ENCODE peak calls at places on chromosomes 12 and 14, in ten cellular contexts. D is aorta; K is GM23248; E is GDM1; M is stimulated activated CD4-positive, alpha-beta T cell treated with anti-CD3 and anti-CD28 coated beads, Interleukin-4, amount 100 ng/mL, for 4 hours; O is A172; P is mesenchymal stem cell; I is activated CD4-positive, alpha-beta T cell treated with anti-CD3 and anti-CD28 coated beads for 1 hour; V is naive thymus-derived CD8-positive, alpha-beta T cell; T is foreskin fibroblast. S is an unnamed sample.
A peak's percentile ranks its signal among the peaks of the same experiment; 100 is the strongest.

GRCh38 chr14:25150934-25151790 is 101.2 kb upstream of the STXBP6 start:
- DNase-seq in D (no peak), K (peak; percentile 84), E (no peak), M (no peak), O (peak; percentile 10), P (peak; percentile 71), I (no peak), V (peak; percentile 23), T (peak; percentile 78), S (no peak)

GRCh38 chr14:74362361-74362915 is 14.2 kb downstream of the VRTN start:
- DNase-seq in D (peak; percentile 89), K (peak; percentile 87), E (no peak), M (peak; percentile 60), O (peak; percentile 54), P (peak; percentile 78), I (peak; percentile 47), V (peak; percentile 64), T (peak; percentile 88), S (peak; percentile 5)

GRCh38 chr14:62546862-62547474 is 498.3 kb downstream of the KCNH5 start:
- DNase-seq in D (no peak), K (no peak), E (no peak), M (no peak), O (no peak), P (no peak), I (no peak), V (no peak), T (no peak), S (no peak)

GRCh38 chr12:109910969-109911348 is 10.9 kb downstream of the TCHP start:
- DNase-seq in D (no peak), K (peak; percentile 62), E (no peak), M (no peak), O (no peak), P (peak; percentile 28), I (no peak), V (no peak), T (peak; percentile 52), S (no peak)

GRCh38 chr14:92532490-92533163 is 19.0 kb downstream of the RIN3 start:
- DNase-seq in D (no peak), K (no peak), E (no peak), M (no peak), O (no peak), P (no peak), I (no peak), V (no peak), T (no peak), S (no peak)

GRCh38 chr14:55354500-55354899 is 57.1 kb downstream of the ATG14 start:
- DNase-seq in D (no peak), K (peak; percentile 57), E (peak; percentile 6), M (peak; percentile 37), O (peak; percentile 23), P (peak; percentile 56), I (peak; percentile 38), V (peak; percentile 51), T (peak; percentile 62), S (peak; percentile 23)

GRCh38 chr12:22282283-22282682 is 52.2 kb downstream of the ST8SIA1 start:
- DNase-seq in D (no peak), K (peak; percentile 92), E (no peak), M (no peak), O (peak; percentile 78), P (peak; percentile 80), I (no peak), V (no peak), T (peak; percentile 69), S (no peak)

GRCh38 chr12:121120989-121121755 is 11.5 kb upstream of the P2RX7 start:
- DNase-seq in D (no peak), K (no peak), E (no peak), M (no peak), O (no peak), P (no peak), I (no peak), V (no peak), T (no peak), S (no peak)

GRCh38 chr14:60878536-60878935 is 102.3 kb downstream of the TRMT5 start:
- DNase-seq in D (no peak), K (peak; percentile 21), E (no peak), M (no peak), O (no peak), P (no peak), I (no peak), V (no peak), T (peak; percentile 45), S (no peak)

GRCh38 chr14:77554816-77555599 is 56.4 kb upstream of the ISM2 start:
- DNase-seq in D (no peak), K (no peak), E (no peak), M (no peak), O (no peak), P (no peak), I (no peak), V (no peak), T (no peak), S (no peak)

GRCh38 chr12:39646963-39647362 is 27.4 kb upstream of the ABCD2 start:
- DNase-seq in D (no peak), K (no peak), E (no peak), M (no peak), O (no peak), P (no peak), I (no peak), V (no peak), T (peak; percentile 1), S (no peak)

GRCh38 chr12:104064031-104064841 is at the start of gene HCFC2:
- DNase-seq in D (peak; percentile 95), K (peak; percentile 97), E (peak; percentile 80), M (peak; percentile 89), O (peak; percentile 75), P (peak; percentile 93), I (peak; percentile 80), V (peak; percentile 88), T (peak; percentile 97), S (peak; percentile 49)

GRCh38 chr14:88352299-88353097 is 29.4 kb upstream of the KCNK10 start:
- DNase-seq in D (no peak), K (no peak), E (no peak), M (no peak), O (peak; percentile 1), P (no peak), I (no peak), V (no peak), T (peak; percentile 49), S (no peak)

GRCh38 chr12:51687142-51687935 is 96.3 kb downstream of the SCN8A start:
- DNase-seq in D (no peak), K (peak; percentile 86), E (no peak), M (no peak), O (no peak), P (no peak), I (no peak), V (no peak), T (peak; percentile 88), S (no peak)

GRCh38 chr14:90642239-90642717 is 174.0 kb downstream of the TTC7B start:
- DNase-seq in D (no peak), K (no peak), E (no peak), M (no peak), O (no peak), P (peak; percentile 70), I (no peak), V (no peak), T (no peak), S (no peak)

GRCh38 chr12:124732275-124733075 is 131.2 kb downstream of the SCARB1 start:
- DNase-seq in D (peak; percentile 65), K (no peak), E (no peak), M (no peak), O (no peak), P (peak; percentile 58), I (no peak), V (no peak), T (peak; percentile 44), S (no peak)

GRCh38 chr12:3218846-3219632 is 141.9 kb downstream of the TSPAN9 start:
- DNase-seq in D (no peak), K (no peak), E (no peak), M (no peak), O (no peak), P (no peak), I (no peak), V (no peak), T (no peak), S (no peak)

GRCh38 chr12:4281173-4281654 is 7.7 kb downstream of the CCND2 start:
- DNase-seq in D (no peak), K (peak; percentile 31), E (no peak), M (no peak), O (no peak), P (no peak), I (no peak), V (no peak), T (peak; percentile 63), S (no peak)

GRCh38 chr12:3173008-3173553 is 95.9 kb downstream of the TSPAN9 start:
- DNase-seq in D (peak; percentile 24), K (no peak), E (no peak), M (no peak), O (no peak), P (no peak), I (no peak), V (no peak), T (no peak), S (no peak)

GRCh38 chr14:96275182-96276112 is 19.4 kb downstream of the BDKRB1 start:
- DNase-seq in D (peak; percentile 72), K (peak; percentile 83), E (no peak), M (peak; percentile 72), O (peak; percentile 35), P (peak; percentile 79), I (peak; percentile 49), V (peak; percentile 37), T (peak; percentile 91), S (no peak)

GRCh38 chr12:63387736-63388135 is 236.7 kb upstream of the AVPR1A start:
- DNase-seq in D (no peak), K (no peak), E (no peak), M (no peak), O (no peak), P (no peak), I (no peak), V (no peak), T (no peak), S (no peak)

GRCh38 chr14:37903561-37904191 is 304.0 kb upstream of the SSTR1 start:
- DNase-seq in D (no peak), K (peak; percentile 72), E (peak; percentile 1), M (peak; percentile 2), O (peak; percentile 14), P (peak; percentile 56), I (no peak), V (peak; percentile 42), T (peak; percentile 74), S (no peak)

GRCh38 chr12:60191676-60192359 is 596.0 kb downstream of the SLC16A7 start:
- DNase-seq in D (no peak), K (peak; percentile 77), E (no peak), M (no peak), O (peak; percentile 37), P (no peak), I (no peak), V (no peak), T (peak; percentile 59), S (no peak)

GRCh38 chr12:53751336-53752191 is at the start of gene CISTR:
- DNase-seq in D (no peak), K (peak; percentile 35), E (no peak), M (peak; percentile 31), O (no peak), P (peak; percentile 20), I (no peak), V (peak; percentile 24), T (no peak), S (no peak)

GRCh38 chr12:90211017-90211416 is 502.4 kb upstream of the ATP2B1 start:
- DNase-seq in D (no peak), K (peak; percentile 70), E (no peak), M (no peak), O (peak; percentile 89), P (peak; percentile 63), I (no peak), V (no peak), T (peak; percentile 58), S (no peak)

GRCh38 chr12:80356092-80356491 is 87.9 kb upstream of the PTPRQ start:
- DNase-seq in D (no peak), K (peak; percentile 9), E (no peak), M (no peak), O (no peak), P (no peak), I (no peak), V (no peak), T (peak; percentile 9), S (no peak)

GRCh38 chr12:18753481-18754117 is 15.7 kb downstream of the CAPZA3 start:
- DNase-seq in D (no peak), K (peak; percentile 1), E (no peak), M (no peak), O (no peak), P (peak; percentile 52), I (no peak), V (no peak), T (peak; percentile 7), S (no peak)

GRCh38 chr14:95196268-95196667 is 38.9 kb upstream of the DICER1 start:
- DNase-seq in D (no peak), K (no peak), E (no peak), M (no peak), O (no peak), P (no peak), I (no peak), V (peak; percentile 20), T (no peak), S (no peak)

S was measured in GF-D8.